ENCODE peak calls at places on chromosomes 13 and 19, in eight cellular contexts. P, A, S, I, K, V, E and L are unnamed samples.

GRCh38 chr13:49810464-49810824 is 18.0 kb upstream of the KPNA3 start:
- DNase-seq in P (no peak), A (no peak), S (no peak), I (no peak), K (no peak), V (peak; percentile 70), E (no peak), L (no peak)

GRCh38 chr13:62767473-62767872 is 1351.8 kb upstream of the PCDH20 start:
- DNase-seq in P (no peak), A (no peak), S (no peak), I (no peak), K (no peak), V (no peak), E (no peak), L (no peak)

GRCh38 chr13:84433024-84433423 is 550.8 kb upstream of the SLITRK1 start:
- DNase-seq in P (no peak), A (no peak), S (peak; percentile 4), I (peak; percentile 76), K (no peak), V (no peak), E (peak; percentile 78), L (peak; percentile 87)

GRCh38 chr19:47561440-47562045 is 11.4 kb downstream of the ZNF541 start:
- DNase-seq in P (no peak), A (no peak), S (no peak), I (no peak), K (no peak), V (no peak), E (no peak), L (no peak)

GRCh38 chr13:27170521-27171243 is 929 bp downstream of the USP12 start:
- DNase-seq in P (peak; percentile 50), A (peak; percentile 69), S (no peak), I (peak; percentile 36), K (no peak), V (no peak), E (peak; percentile 71), L (no peak)

GRCh38 chr13:45167611-45168554 is 33.0 kb downstream of the KCTD4 start:
- DNase-seq in P (peak; percentile 79), A (peak; percentile 25), S (no peak), I (no peak), K (no peak), V (peak; percentile 99), E (no peak), L (peak; percentile 52)

GRCh38 chr19:47445937-47446402 is 25.7 kb downstream of the SLC8A2 start:
- DNase-seq in P (peak; percentile 58), A (peak; percentile 94), S (no peak), I (no peak), K (no peak), V (no peak), E (no peak), L (peak; percentile 51)

GRCh38 chr19:8575467-8575997 is 1.7 kb downstream of the MYO1F start:
- DNase-seq in P (no peak), A (peak; percentile 88), S (peak; percentile 22), I (peak; percentile 49), K (no peak), V (peak; percentile 12), E (peak; percentile 55), L (peak; percentile 27)

GRCh38 chr13:112643759-112644459 is 45.9 kb upstream of the ATP11A start:
- DNase-seq in P (peak; percentile 96), A (no peak), S (no peak), I (no peak), K (no peak), V (no peak), E (no peak), L (no peak)

GRCh38 chr13:22256111-22256639 is 585.3 kb downstream of the FGF9 start:
- DNase-seq in P (no peak), A (no peak), S (no peak), I (no peak), K (no peak), V (no peak), E (no peak), L (no peak)

GRCh38 chr19:41753936-41754529 is 1.3 kb upstream of the CEACAM6 start:
- DNase-seq in P (peak; percentile 80), A (peak; percentile 43), S (peak; percentile 11), I (peak; percentile 22), K (no peak), V (peak; percentile 37), E (peak; percentile 7), L (peak; percentile 56)

GRCh38 chr19:16371540-16371986 is 46.9 kb downstream of the KLF2 start:
- DNase-seq in P (peak; percentile 48), A (peak; percentile 78), S (no peak), I (no peak), K (no peak), V (no peak), E (no peak), L (no peak)

GRCh38 chr19:36054119-36054732 is at the start of gene THAP8:
- DNase-seq in P (peak; percentile 100), A (peak; percentile 97), S (peak; percentile 99), I (peak; percentile 99), K (peak; percentile 99), V (peak; percentile 95), E (peak; percentile 100), L (peak; percentile 100)

GRCh38 chr19:19263886-19264487 is 9.1 kb downstream of the TM6SF2 start:
- DNase-seq in P (no peak), A (no peak), S (no peak), I (no peak), K (no peak), V (no peak), E (no peak), L (no peak)

GRCh38 chr19:19261350-19262189 is 11.5 kb downstream of the TM6SF2 start:
- DNase-seq in P (no peak), A (peak; percentile 94), S (no peak), I (no peak), K (no peak), V (no peak), E (no peak), L (no peak)

GRCh38 chr19:19260417-19260816 is 12.7 kb downstream of the TM6SF2 start:
- DNase-seq in P (no peak), A (peak; percentile 54), S (no peak), I (no peak), K (no peak), V (no peak), E (no peak), L (no peak)

GRCh38 chr19:19260842-19261241 is 12.3 kb downstream of the TM6SF2 start:
- DNase-seq in P (no peak), A (no peak), S (no peak), I (no peak), K (no peak), V (no peak), E (no peak), L (no peak)

DNA sequence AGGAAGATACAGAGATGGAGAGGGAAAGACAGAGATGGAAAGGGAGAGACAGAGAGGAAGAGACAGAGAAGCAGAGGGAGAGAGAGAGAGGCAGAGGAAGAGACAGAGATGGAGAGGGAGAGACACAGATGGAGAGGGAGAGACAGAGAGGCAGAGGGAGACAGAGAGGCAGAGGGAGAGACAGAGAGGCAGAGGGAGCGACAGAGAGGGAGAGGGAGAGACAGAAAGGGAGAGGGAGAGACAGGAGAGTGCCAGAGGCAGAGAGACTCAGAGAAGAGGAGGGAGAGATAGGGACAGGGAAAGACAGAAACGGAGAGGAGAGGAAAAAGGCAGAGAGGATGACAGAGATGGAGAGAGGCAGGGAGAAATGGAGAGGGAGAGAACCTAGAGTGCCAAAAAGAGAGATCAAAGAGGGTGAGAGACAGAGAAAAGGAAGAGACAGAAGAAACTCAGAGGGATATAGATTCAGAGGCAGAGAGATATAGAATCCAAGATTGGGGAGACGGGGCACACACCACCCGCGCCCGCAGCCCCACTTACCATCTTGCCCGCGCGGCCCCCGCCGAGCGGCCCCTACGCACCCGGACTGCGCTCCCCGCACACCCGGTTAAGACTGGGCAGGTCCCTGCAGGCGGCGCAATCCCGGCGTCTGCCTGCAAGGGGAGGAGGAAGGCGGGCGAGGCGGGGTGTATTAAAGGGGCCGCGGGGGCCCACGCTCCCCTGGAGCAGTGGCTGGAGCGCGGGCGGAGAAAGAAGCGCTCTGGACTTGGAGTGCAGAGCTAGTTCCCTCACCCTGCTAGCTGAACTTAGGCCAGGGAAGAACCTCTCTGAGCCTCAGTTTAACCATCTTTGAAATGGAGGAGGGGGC is 10.7 kb downstream of the TM6SF2 start:
- DNase-seq in P (no peak), A (peak; percentile 35), S (no peak), I (no peak), K (no peak), V (no peak), E (no peak), L (no peak)
- H3K4me3 ChIP-seq in P (no peak overlapping the region), A (peak overlapping the region; percentile 40), S (no peak overlapping the region), I (no peak overlapping the region), K (no peak overlapping the region), V (no peak overlapping the region), E (no peak overlapping the region), L (no peak overlapping the region)

GRCh38 chr19:15123900-15124299 is 16.7 kb downstream of the SYDE1 start:
- DNase-seq in P (peak; percentile 78), A (no peak), S (no peak), I (no peak), K (no peak), V (no peak), E (no peak), L (no peak)
- H3K4me3 ChIP-seq in P (no peak overlapping the region), A (no peak overlapping the region), S (no peak overlapping the region), I (peak overlapping the region; percentile 91), K (no peak overlapping the region), V (no peak overlapping the region), E (no peak overlapping the region), L (peak overlapping the region; percentile 87)

DNA sequence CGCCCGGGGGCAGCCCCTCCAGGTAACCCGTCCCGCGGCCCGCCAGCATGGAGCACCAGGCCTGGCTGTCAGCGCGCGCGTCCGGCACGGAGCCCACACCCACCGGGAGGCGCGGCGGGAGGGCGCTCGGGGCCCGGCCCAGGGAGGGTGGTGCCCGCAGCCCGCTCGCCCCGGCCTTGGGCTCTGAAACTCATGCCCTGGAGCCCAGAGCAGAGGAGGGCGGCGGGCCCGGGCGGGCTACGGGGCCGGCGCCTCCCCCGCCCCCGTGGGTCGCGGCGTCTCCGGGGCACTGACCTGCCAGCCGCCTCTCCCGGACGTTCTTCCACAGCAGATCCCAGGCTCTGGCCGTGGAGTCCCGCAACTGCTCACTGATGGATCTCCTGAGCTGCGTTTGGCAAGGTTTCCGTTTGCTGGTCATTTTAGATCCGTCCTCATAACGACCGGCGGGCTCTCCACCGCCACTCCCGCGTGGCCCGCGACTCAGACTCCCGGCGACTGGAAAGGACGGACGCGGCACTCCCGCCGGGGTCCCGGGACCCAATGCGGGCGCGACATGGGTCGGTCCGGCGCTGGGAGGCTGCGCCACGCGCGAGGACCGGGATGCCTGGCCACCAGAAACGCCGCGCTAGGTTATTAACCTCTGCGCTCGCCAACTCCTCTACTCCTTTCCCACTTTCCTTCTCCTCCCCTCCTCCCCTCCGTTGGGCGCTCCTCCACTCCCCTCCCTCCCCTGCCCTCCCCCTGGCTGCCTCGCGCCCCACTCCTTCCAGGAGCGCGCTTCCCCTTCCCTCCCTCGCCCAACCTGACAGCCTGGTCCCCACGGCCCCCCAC is 64.7 kb upstream of the STARD13 start:
- DNase-seq in P (peak; percentile 77), A (no peak), S (peak; percentile 47), I (peak; percentile 37), K (no peak), V (no peak), E (peak; percentile 39), L (no peak)
- H3K4me3 ChIP-seq in P (peak overlapping the region; percentile 75), A (no peak overlapping the region), S (peak overlapping the region; percentile 96), I (peak overlapping the region; percentile 87), K (peak overlapping the region; percentile 83), V (peak overlapping the region; percentile 39), E (peak overlapping the region; percentile 73), L (peak overlapping the region; percentile 63)

DNA sequence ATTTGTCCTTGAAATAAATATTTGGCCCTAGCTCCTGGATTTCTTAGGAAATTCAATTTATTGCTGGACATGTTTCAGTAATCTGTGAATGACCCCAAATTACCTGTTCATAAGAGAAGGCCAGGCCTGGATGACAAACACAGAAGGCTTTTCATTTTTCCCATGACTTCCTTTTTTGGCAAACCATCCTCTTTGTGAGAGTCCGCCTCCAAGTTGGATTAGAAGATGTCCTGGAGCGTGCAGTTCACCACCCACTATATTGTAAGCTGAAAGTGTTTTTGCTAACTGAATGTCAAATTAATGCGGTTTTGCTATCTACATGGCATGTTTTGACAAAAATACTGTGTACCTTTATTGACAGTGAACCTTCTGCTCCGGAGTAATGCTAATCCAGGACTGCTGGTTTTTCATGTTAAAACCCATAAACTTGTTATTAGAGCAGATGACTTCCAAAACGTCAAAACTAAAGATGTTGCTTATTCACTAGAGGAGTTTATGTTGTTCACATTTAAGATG is 70.7 kb downstream of the ITGBL1 start:
- DNase-seq in P (no peak), A (no peak), S (no peak), I (no peak), K (no peak), V (no peak), E (no peak), L (no peak)
- H3K4me3 ChIP-seq in P (no peak overlapping the region), A (no peak overlapping the region), S (no peak overlapping the region), I (no peak overlapping the region), K (no peak overlapping the region), V (no peak overlapping the region), E (no peak overlapping the region), L (no peak overlapping the region)